ENCODE peak calls at places on chromosomes 2 and 18, in nine cellular contexts. One of them, this sample, is unnamed. For H3K36me3, the result is how much of the 10 kb centered on the place peaks cover.

GRCh38 chr18:8809514-8809913 is 104.2 kb downstream of the MTCL1 start:
- DNase-seq in body of pancreas: no peak
- DNase-seq in neural progenitor cell: no peak
- DNase-seq in psoas muscle: no peak
- DNase-seq in IMR-90: no peak
- DNase-seq in BJ: no peak
- DNase-seq in WERI-Rb-1: no peak
- DNase-seq in endothelial cell of umbilical vein: no peak
- DNase-seq in cardiac muscle cell: no peak
- DNase-seq in this sample: peak

GRCh38 chr18:13308369-13308768 is 89.8 kb downstream of the LDLRAD4 start:
- DNase-seq in psoas muscle: no peak
- DNase-seq in body of pancreas: no peak
- DNase-seq in neural progenitor cell: no peak
- DNase-seq in BJ: no peak
- DNase-seq in WERI-Rb-1: no peak
- DNase-seq in endothelial cell of umbilical vein: no peak
- DNase-seq in IMR-90: no peak
- DNase-seq in cardiac muscle cell: no peak
- DNase-seq in this sample: no peak

GRCh38 chr2:145592362-145592761 is 1072.4 kb upstream of the ZEB2 start:
- DNase-seq in body of pancreas: no peak
- DNase-seq in WERI-Rb-1: no peak
- DNase-seq in neural progenitor cell: peak
- DNase-seq in cardiac muscle cell: no peak
- DNase-seq in IMR-90: peak
- DNase-seq in psoas muscle: no peak
- DNase-seq in BJ: no peak
- DNase-seq in endothelial cell of umbilical vein: no peak
- DNase-seq in this sample: no peak

GRCh38 chr2:206585335-206585734 is 57.0 kb upstream of the FAM237A start:
- DNase-seq in endothelial cell of umbilical vein: peak
- DNase-seq in IMR-90: peak
- DNase-seq in neural progenitor cell: no peak
- DNase-seq in cardiac muscle cell: no peak
- DNase-seq in psoas muscle: no peak
- DNase-seq in BJ: no peak
- DNase-seq in WERI-Rb-1: no peak
- DNase-seq in body of pancreas: no peak
- DNase-seq in this sample: no peak

GRCh38 chr2:235610696-235611257 is 116.9 kb downstream of the AGAP1 start:
- DNase-seq in body of pancreas: peak
- DNase-seq in neural progenitor cell: no peak
- DNase-seq in WERI-Rb-1: no peak
- DNase-seq in endothelial cell of umbilical vein: no peak
- DNase-seq in psoas muscle: no peak
- DNase-seq in IMR-90: no peak
- DNase-seq in cardiac muscle cell: no peak
- DNase-seq in BJ: no peak
- DNase-seq in this sample: no peak

GRCh38 chr2:187055463-187055862 is 206.5 kb upstream of the ZSWIM2 start:
- DNase-seq in cardiac muscle cell: no peak
- DNase-seq in body of pancreas: no peak
- DNase-seq in psoas muscle: peak
- DNase-seq in WERI-Rb-1: no peak
- DNase-seq in endothelial cell of umbilical vein: peak
- DNase-seq in BJ: no peak
- DNase-seq in neural progenitor cell: no peak
- DNase-seq in IMR-90: no peak
- DNase-seq in this sample: no peak

GRCh38 chr2:162029287-162029901 is 44.6 kb downstream of the DPP4 start:
- DNase-seq in WERI-Rb-1: no peak
- DNase-seq in psoas muscle: peak
- DNase-seq in cardiac muscle cell: no peak
- DNase-seq in endothelial cell of umbilical vein: peak
- DNase-seq in IMR-90: peak
- DNase-seq in neural progenitor cell: no peak
- DNase-seq in BJ: no peak
- DNase-seq in body of pancreas: no peak
- DNase-seq in this sample: no peak

GRCh38 chr2:110869472-110870446 is 137.4 kb downstream of the ACOXL start:
- DNase-seq in psoas muscle: no peak
- DNase-seq in cardiac muscle cell: peak
- DNase-seq in body of pancreas: peak
- DNase-seq in endothelial cell of umbilical vein: no peak
- DNase-seq in neural progenitor cell: no peak
- DNase-seq in WERI-Rb-1: no peak
- DNase-seq in IMR-90: peak
- DNase-seq in BJ: no peak
- DNase-seq in this sample: no peak

GRCh38 chr2:177078416-177078815 is 134.2 kb upstream of the HNRNPA3 start:
- DNase-seq in BJ: no peak
- DNase-seq in cardiac muscle cell: no peak
- DNase-seq in body of pancreas: peak
- DNase-seq in endothelial cell of umbilical vein: no peak
- DNase-seq in IMR-90: peak
- DNase-seq in psoas muscle: peak
- DNase-seq in neural progenitor cell: no peak
- DNase-seq in WERI-Rb-1: no peak
- DNase-seq in this sample: peak

GRCh38 chr2:157837851-157838441 is 38.2 kb downstream of the ACVR1 start:
- DNase-seq in cardiac muscle cell: no peak
- DNase-seq in psoas muscle: peak
- DNase-seq in body of pancreas: peak
- DNase-seq in neural progenitor cell: no peak
- DNase-seq in endothelial cell of umbilical vein: peak
- DNase-seq in WERI-Rb-1: no peak
- DNase-seq in IMR-90: peak
- DNase-seq in BJ: no peak
- DNase-seq in this sample: no peak

GRCh38 chr2:63856302-63856600 is 14.6 kb downstream of the UGP2 start:
- DNase-seq in endothelial cell of umbilical vein: no peak
- DNase-seq in cardiac muscle cell: no peak
- DNase-seq in neural progenitor cell: no peak
- DNase-seq in psoas muscle: no peak
- DNase-seq in WERI-Rb-1: no peak
- DNase-seq in body of pancreas: no peak
- DNase-seq in IMR-90: no peak
- DNase-seq in BJ: no peak
- DNase-seq in this sample: no peak

GRCh38 chr2:1809726-1810125 is 65.4 kb upstream of the PXDN start:
- DNase-seq in IMR-90: no peak
- DNase-seq in neural progenitor cell: no peak
- DNase-seq in body of pancreas: no peak
- DNase-seq in WERI-Rb-1: no peak
- DNase-seq in endothelial cell of umbilical vein: no peak
- DNase-seq in cardiac muscle cell: no peak
- DNase-seq in BJ: no peak
- DNase-seq in psoas muscle: no peak
- DNase-seq in this sample: no peak

GRCh38 chr2:241926541-241927311 is 57.2 kb downstream of the RTP5 start:
- DNase-seq in body of pancreas: peak
- DNase-seq in cardiac muscle cell: no peak
- DNase-seq in IMR-90: no peak
- DNase-seq in psoas muscle: no peak
- DNase-seq in BJ: no peak
- DNase-seq in endothelial cell of umbilical vein: no peak
- DNase-seq in WERI-Rb-1: peak
- DNase-seq in neural progenitor cell: no peak
- DNase-seq in this sample: no peak

GRCh38 chr2:63463142-63463541 is 125.1 kb downstream of the WDPCP start:
- DNase-seq in IMR-90: no peak
- DNase-seq in neural progenitor cell: no peak
- DNase-seq in WERI-Rb-1: no peak
- DNase-seq in body of pancreas: no peak
- DNase-seq in psoas muscle: no peak
- DNase-seq in BJ: no peak
- DNase-seq in endothelial cell of umbilical vein: no peak
- DNase-seq in cardiac muscle cell: no peak
- DNase-seq in this sample: no peak

GRCh38 chr2:166375736-166376487 is at the start of gene SCN9A:
- DNase-seq in WERI-Rb-1: peak
- DNase-seq in endothelial cell of umbilical vein: peak
- DNase-seq in BJ: no peak
- DNase-seq in neural progenitor cell: peak
- DNase-seq in cardiac muscle cell: peak
- DNase-seq in IMR-90: peak
- DNase-seq in body of pancreas: peak
- DNase-seq in psoas muscle: peak
- DNase-seq in this sample: peak

GRCh38 chr18:57212678-57213077 is 65.8 kb downstream of the BOD1L2 start:
- DNase-seq in BJ: no peak
- DNase-seq in neural progenitor cell: no peak
- DNase-seq in IMR-90: no peak
- DNase-seq in WERI-Rb-1: no peak
- DNase-seq in body of pancreas: no peak
- DNase-seq in endothelial cell of umbilical vein: no peak
- DNase-seq in psoas muscle: no peak
- DNase-seq in cardiac muscle cell: no peak
- DNase-seq in this sample: no peak

GRCh38 chr18:62521588-62521987 is 1.2 kb upstream of the ZCCHC2 start:
- DNase-seq in cardiac muscle cell: no peak
- DNase-seq in WERI-Rb-1: no peak
- DNase-seq in neural progenitor cell: no peak
- DNase-seq in BJ: no peak
- DNase-seq in body of pancreas: no peak
- DNase-seq in psoas muscle: no peak
- DNase-seq in endothelial cell of umbilical vein: no peak
- DNase-seq in IMR-90: no peak
- DNase-seq in this sample: no peak

GRCh38 chr18:34128436-34128835 is 96.3 kb downstream of the NOL4 start:
- DNase-seq in endothelial cell of umbilical vein: no peak
- DNase-seq in psoas muscle: no peak
- DNase-seq in cardiac muscle cell: no peak
- DNase-seq in WERI-Rb-1: no peak
- DNase-seq in BJ: no peak
- DNase-seq in neural progenitor cell: no peak
- DNase-seq in body of pancreas: no peak
- DNase-seq in IMR-90: peak
- DNase-seq in this sample: no peak

DNA sequence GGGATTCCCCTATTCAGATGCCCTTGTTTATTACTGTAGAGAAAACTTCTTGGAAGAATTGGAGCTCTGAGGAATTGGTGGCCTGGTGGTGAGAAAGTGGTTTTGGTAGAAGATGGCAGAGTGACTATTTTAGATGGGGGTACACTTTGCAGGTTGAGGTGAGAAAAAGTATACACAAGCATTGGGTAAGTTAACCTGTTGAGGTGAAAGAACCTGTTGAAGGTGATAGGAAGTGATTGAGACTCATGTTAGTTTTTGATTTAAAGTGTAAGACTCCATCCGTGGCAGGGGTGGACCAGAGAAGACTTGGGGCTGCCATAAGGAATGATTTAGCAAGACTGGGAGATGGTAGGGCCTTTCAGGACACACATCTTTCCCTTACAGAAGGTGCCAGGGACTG is 3.1 kb downstream of the CCT7 start:
- DNase-seq in BJ: no peak
- DNase-seq in cardiac muscle cell: no peak
- DNase-seq in WERI-Rb-1: no peak
- DNase-seq in endothelial cell of umbilical vein: no peak
- DNase-seq in IMR-90: no peak
- DNase-seq in neural progenitor cell: no peak
- DNase-seq in psoas muscle: no peak
- DNase-seq in body of pancreas: no peak
- DNase-seq in this sample: no peak
- H3K4me3 ChIP-seq in BJ: no peak
- H3K4me3 ChIP-seq in cardiac muscle cell: no peak
- H3K4me3 ChIP-seq in WERI-Rb-1: no peak
- H3K4me3 ChIP-seq in endothelial cell of umbilical vein: no peak
- H3K4me3 ChIP-seq in IMR-90: no peak
- H3K4me3 ChIP-seq in neural progenitor cell: no peak
- H3K4me3 ChIP-seq in psoas muscle: no peak
- H3K4me3 ChIP-seq in body of pancreas: no peak
- H3K4me3 ChIP-seq in this sample: no peak

GRCh38 chr2:85779641-85780315 is 26.0 kb downstream of the ATOH8 start:
- DNase-seq in cardiac muscle cell: no peak
- DNase-seq in WERI-Rb-1: no peak
- DNase-seq in IMR-90: no peak
- DNase-seq in neural progenitor cell: no peak
- DNase-seq in endothelial cell of umbilical vein: no peak
- DNase-seq in psoas muscle: no peak
- DNase-seq in BJ: no peak
- DNase-seq in body of pancreas: peak
- DNase-seq in this sample: no peak

GRCh38 chr2:85775406-85776381 is 21.9 kb downstream of the ATOH8 start:
- DNase-seq in WERI-Rb-1: no peak
- DNase-seq in cardiac muscle cell: no peak
- DNase-seq in neural progenitor cell: no peak
- DNase-seq in BJ: no peak
- DNase-seq in psoas muscle: peak
- DNase-seq in endothelial cell of umbilical vein: no peak
- DNase-seq in body of pancreas: no peak
- DNase-seq in IMR-90: no peak
- DNase-seq in this sample: peak

GRCh38 chr2:85778646-85779364 is 25.0 kb downstream of the ATOH8 start:
- DNase-seq in cardiac muscle cell: no peak
- DNase-seq in body of pancreas: no peak
- DNase-seq in endothelial cell of umbilical vein: no peak
- DNase-seq in IMR-90: no peak
- DNase-seq in psoas muscle: no peak
- DNase-seq in neural progenitor cell: no peak
- DNase-seq in WERI-Rb-1: no peak
- DNase-seq in BJ: no peak
- DNase-seq in this sample: no peak

GRCh38 chr2:85776672-85777071 is 22.9 kb downstream of the ATOH8 start:
- DNase-seq in psoas muscle: no peak
- DNase-seq in WERI-Rb-1: no peak
- DNase-seq in neural progenitor cell: no peak
- DNase-seq in cardiac muscle cell: no peak
- DNase-seq in endothelial cell of umbilical vein: no peak
- DNase-seq in IMR-90: no peak
- DNase-seq in body of pancreas: no peak
- DNase-seq in BJ: no peak
- DNase-seq in this sample: no peak

GRCh38 chr2:85777441-85777861 is 23.7 kb downstream of the ATOH8 start:
- DNase-seq in IMR-90: no peak
- DNase-seq in BJ: no peak
- DNase-seq in WERI-Rb-1: no peak
- DNase-seq in endothelial cell of umbilical vein: peak
- DNase-seq in cardiac muscle cell: no peak
- DNase-seq in body of pancreas: no peak
- DNase-seq in neural progenitor cell: no peak
- DNase-seq in psoas muscle: peak
- DNase-seq in this sample: no peak
- H3K36me3 ChIP-seq in IMR-90: under half
- H3K36me3 ChIP-seq in BJ: under half
- H3K36me3 ChIP-seq in WERI-Rb-1: under half
- H3K36me3 ChIP-seq in endothelial cell of umbilical vein: under half
- H3K36me3 ChIP-seq in cardiac muscle cell: under half
- H3K36me3 ChIP-seq in body of pancreas: under half
- H3K36me3 ChIP-seq in neural progenitor cell: under half
- H3K36me3 ChIP-seq in psoas muscle: under half
- H3K36me3 ChIP-seq in this sample: under half

GRCh38 chr2:45889053-45889452 is 237.6 kb downstream of the PRKCE start:
- DNase-seq in BJ: no peak
- DNase-seq in IMR-90: peak
- DNase-seq in psoas muscle: no peak
- DNase-seq in WERI-Rb-1: peak
- DNase-seq in body of pancreas: peak
- DNase-seq in cardiac muscle cell: peak
- DNase-seq in neural progenitor cell: peak
- DNase-seq in endothelial cell of umbilical vein: no peak
- DNase-seq in this sample: peak
- TF ChIP-seq CTCF in BJ: no peak
- TF ChIP-seq CTCF in IMR-90: peak
- TF ChIP-seq CTCF in psoas muscle: no peak
- TF ChIP-seq CTCF in WERI-Rb-1: peak
- TF ChIP-seq CTCF in body of pancreas: peak
- TF ChIP-seq CTCF in cardiac muscle cell: no peak
- TF ChIP-seq CTCF in neural progenitor cell: peak
- TF ChIP-seq CTCF in endothelial cell of umbilical vein: no peak
- TF ChIP-seq CTCF in this sample: peak

GRCh38 chr2:12002215-12002614 is 255.8 kb downstream of the LPIN1 start:
- DNase-seq in BJ: no peak
- DNase-seq in IMR-90: no peak
- DNase-seq in psoas muscle: no peak
- DNase-seq in endothelial cell of umbilical vein: no peak
- DNase-seq in cardiac muscle cell: no peak
- DNase-seq in body of pancreas: no peak
- DNase-seq in neural progenitor cell: no peak
- DNase-seq in WERI-Rb-1: no peak
- DNase-seq in this sample: no peak
- H3K4me3 ChIP-seq in BJ: no peak
- H3K4me3 ChIP-seq in IMR-90: no peak
- H3K4me3 ChIP-seq in psoas muscle: no peak
- H3K4me3 ChIP-seq in endothelial cell of umbilical vein: no peak
- H3K4me3 ChIP-seq in cardiac muscle cell: no peak
- H3K4me3 ChIP-seq in body of pancreas: no peak
- H3K4me3 ChIP-seq in neural progenitor cell: no peak
- H3K4me3 ChIP-seq in WERI-Rb-1: no peak
- H3K4me3 ChIP-seq in this sample: no peak

This sample was measured in left lung.